ENCODE peak calls at places on chromosomes 7 and 10, in four cellular contexts. S, U, K and O are unnamed samples.

GRCh38 chr10:18345308-18345707 is 205.1 kb downstream of the CACNB2 start:
- DNase-seq in S (no peak), U (no peak), K (no peak), O (no peak)

GRCh38 chr10:112446855-112447691 is at the start of the genes VTI1A and ZDHHC6:
- DNase-seq in S (peak; percentile 37), U (peak; percentile 91), K (peak; percentile 73), O (peak; percentile 81)

GRCh38 chr7:34748244-34749039 is 90.4 kb downstream of the NPSR1 start:
- DNase-seq in S (no peak), U (peak; percentile 89), K (no peak), O (peak; percentile 99)

GRCh38 chr10:70540789-70541360 is 61.7 kb downstream of the PRF1 start:
- DNase-seq in S (no peak), U (no peak), K (no peak), O (no peak)

GRCh38 chr10:120437541-120437940 is 19.5 kb upstream of the PLPP4 start:
- DNase-seq in S (no peak), U (no peak), K (no peak), O (no peak)

GRCh38 chr7:102318482-102318971 is 31.9 kb downstream of the SH2B2 start:
- DNase-seq in S (no peak), U (peak; percentile 48), K (peak; percentile 37), O (no peak)

GRCh38 chr10:122998360-122998917 is 10.2 kb downstream of the IKZF5 start:
- DNase-seq in S (no peak), U (no peak), K (no peak), O (no peak)

GRCh38 chr10:12431453-12432101 is 82.2 kb downstream of the CAMK1D start:
- DNase-seq in S (no peak), U (no peak), K (no peak), O (no peak)

GRCh38 chr7:33901847-33902246 is 3.5 kb upstream of the BMPER start:
- DNase-seq in S (no peak), U (no peak), K (no peak), O (no peak)

GRCh38 chr7:106418526-106418925 is 133.7 kb upstream of the NAMPT start:
- DNase-seq in S (no peak), U (no peak), K (no peak), O (no peak)

GRCh38 chr7:86932038-86932512 is 127.4 kb downstream of the ELAPOR2 start:
- DNase-seq in S (no peak), U (no peak), K (no peak), O (no peak)

GRCh38 chr10:54869022-54869421 is 68.0 kb upstream of the PCDH15 start:
- DNase-seq in S (no peak), U (no peak), K (no peak), O (no peak)

DNA sequence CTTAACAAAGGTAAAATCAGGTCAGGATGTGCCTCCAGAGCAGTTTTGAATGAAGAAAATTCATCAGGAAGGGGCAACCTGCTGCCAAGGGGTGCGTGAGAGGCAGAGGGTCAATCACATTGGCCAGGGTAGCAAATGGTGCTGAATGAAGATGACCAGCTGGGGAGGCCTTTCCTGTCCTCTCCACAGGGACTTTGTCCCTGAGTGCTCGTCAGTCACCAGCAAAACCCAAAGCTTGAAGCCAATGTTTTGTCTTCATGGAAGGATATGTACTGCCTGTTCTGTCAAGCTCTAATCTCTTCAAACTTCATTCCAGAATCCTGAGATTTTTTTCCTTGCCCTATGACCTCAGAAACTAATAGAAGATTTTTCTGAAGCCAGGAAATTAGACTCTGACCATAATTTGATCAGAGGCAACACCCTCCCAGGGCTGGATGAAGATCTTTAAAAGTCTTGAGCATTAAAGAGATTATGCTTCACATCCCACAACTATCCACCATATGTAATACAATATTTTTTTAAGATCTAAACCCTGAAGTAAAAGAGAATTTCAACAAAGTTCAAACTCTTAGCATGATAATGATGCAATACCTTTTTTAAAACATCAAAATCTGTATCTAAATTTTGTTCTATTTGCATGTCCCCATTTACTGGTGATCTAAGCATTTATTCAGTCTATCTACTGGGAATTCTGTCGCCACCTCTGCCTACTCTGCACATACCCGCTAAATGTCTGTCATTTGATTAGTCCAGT is 243.0 kb downstream of the SNX13 start:
- DNase-seq in S (no peak), U (no peak), K (no peak), O (no peak)
- TF ChIP-seq SIN3A in S (no peak), U (no peak), K (no peak), O (no peak)

DNA sequence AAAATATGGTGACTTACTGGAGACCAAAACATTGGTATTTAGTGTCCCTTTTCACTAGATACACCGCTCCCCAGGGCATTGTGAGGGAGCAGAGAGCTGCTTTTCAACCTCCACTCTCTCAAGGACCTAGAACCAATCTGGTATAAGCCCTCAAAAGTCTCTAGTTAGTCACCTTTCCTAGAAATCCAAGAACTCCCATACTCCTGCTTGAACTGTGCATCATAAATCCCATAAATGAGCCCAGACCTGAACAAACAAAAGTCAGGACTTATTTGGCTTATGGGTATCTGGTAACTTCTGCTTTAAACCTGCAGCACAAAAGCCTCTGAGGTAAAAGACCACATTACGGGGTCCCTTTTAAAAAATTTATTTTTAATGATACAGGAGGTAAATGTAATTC is 603.1 kb upstream of the LRRTM3 start:
- DNase-seq in S (no peak), U (no peak), K (no peak), O (no peak)
- TF ChIP-seq SIN3A in S (no peak), U (no peak), K (no peak), O (no peak)

GRCh38 chr10:74077416-74077815 is 73.2 kb downstream of the AP3M1 start:
- DNase-seq in S (no peak), U (no peak), K (no peak), O (no peak)
- TF ChIP-seq SIN3A in S (no peak), U (no peak), K (no peak), O (no peak)

GRCh38 chr7:28626629-28627262 is 214.4 kb downstream of the CREB5 start:
- DNase-seq in S (no peak), U (peak; percentile 40), K (peak; percentile 56), O (peak; percentile 25)
- TF ChIP-seq SIN3A in S (no peak), U (no peak), K (no peak), O (no peak)

GRCh38 chr7:25979605-25980004 is 172.4 kb upstream of the NFE2L3 start:
- DNase-seq in S (no peak), U (no peak), K (no peak), O (no peak)

GRCh38 chr7:25988640-25989039 is 163.4 kb upstream of the NFE2L3 start:
- DNase-seq in S (no peak), U (no peak), K (no peak), O (no peak)

GRCh38 chr7:25985196-25985595 is 166.8 kb upstream of the NFE2L3 start:
- DNase-seq in S (no peak), U (no peak), K (no peak), O (no peak)

DNA sequence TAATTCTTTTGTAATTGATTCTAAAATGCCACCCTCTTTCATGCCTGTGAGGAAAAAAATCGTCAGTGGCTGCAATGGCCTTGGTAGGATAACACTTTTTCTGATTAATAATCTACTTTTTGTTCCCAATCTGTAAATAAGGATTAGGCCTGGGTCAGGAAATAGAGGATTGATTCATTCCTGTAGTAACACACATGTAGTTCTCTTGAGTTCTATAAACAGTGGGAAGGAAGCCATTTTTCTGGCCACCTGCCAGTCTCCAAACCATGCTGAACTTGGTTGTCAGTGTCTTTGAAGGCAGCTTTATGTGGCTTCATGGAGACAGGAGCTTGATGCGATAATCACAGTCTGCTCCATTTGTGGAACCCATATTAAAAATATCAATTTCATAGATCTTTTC is 169.3 kb upstream of the NFE2L3 start:
- DNase-seq in S (no peak), U (no peak), K (no peak), O (no peak)
- TF ChIP-seq SIN3A in S (no peak), U (no peak), K (no peak), O (no peak)